ENCODE peak calls at places on chromosomes 13 and 19, in six cellular contexts. Q, B, K, I, V and A are unnamed samples. For H3K27me3, the result is how much of the 10 kb centered on the place peaks cover.

GRCh38 chr13:101283782-101284181 is 132.5 kb downstream of the NALCN start:
- DNase-seq in Q (no peak), K (no peak), B (no peak), V (no peak), I (no peak), A (no peak)

GRCh38 chr19:31821346-31821745 is 472.1 kb upstream of the TSHZ3 start:
- DNase-seq in K (no peak), I (no peak), B (no peak), Q (no peak), V (no peak), A (no peak)

GRCh38 chr19:45585158-45585577 is 566 bp upstream of the OPA3 start:
- DNase-seq in K (no peak), I (no peak), Q (no peak), B (no peak), V (no peak), A (no peak)

GRCh38 chr13:29513002-29513980 is 82.2 kb downstream of the SLC7A1 start:
- DNase-seq in V (no peak), I (no peak), B (no peak), K (no peak), Q (no peak), A (no peak)

GRCh38 chr13:39918837-39919236 is 263.4 kb downstream of the COG6 start:
- DNase-seq in V (no peak), B (no peak), Q (no peak), K (no peak), I (no peak), A (no peak)

GRCh38 chr19:5436101-5436947 is 18.9 kb upstream of the ZNRF4 start:
- DNase-seq in V (no peak), B (no peak), Q (no peak), I (no peak), K (no peak), A (peak)

GRCh38 chr19:3224346-3225325 is at the start of gene CELF5:
- DNase-seq in I (peak), B (no peak), K (peak), V (peak), Q (no peak), A (no peak)

GRCh38 chr13:94305934-94306333 is 173.5 kb downstream of the DCT start:
- DNase-seq in V (no peak), B (no peak), K (no peak), Q (no peak), I (no peak), A (no peak)

GRCh38 chr19:58154679-58155648 is 4.4 kb upstream of the ZNF329 start:
- DNase-seq in V (peak), I (peak), Q (peak), B (peak), K (peak), A (peak)

DNA sequence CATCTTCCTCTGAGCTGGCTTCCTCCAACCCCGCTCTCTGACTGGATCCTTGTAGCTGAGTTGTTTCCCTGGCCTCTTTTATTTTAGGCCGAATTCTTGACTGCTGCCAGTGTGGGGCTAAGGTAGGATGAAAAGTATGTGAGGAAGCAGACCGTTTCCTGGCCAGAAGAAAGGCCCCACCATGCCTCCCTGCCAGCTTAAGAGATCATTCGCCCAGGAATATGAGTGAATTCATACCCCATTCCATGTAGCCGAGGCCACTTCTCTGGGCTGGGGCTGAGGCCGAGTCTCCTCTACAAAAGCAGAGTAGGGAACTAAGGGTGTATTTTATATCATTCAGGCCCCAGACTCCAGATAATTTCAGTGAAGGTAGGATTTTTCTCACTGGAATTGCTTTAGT is 32.3 kb downstream of the NFIX start:
- DNase-seq in Q (no peak), K (no peak), V (no peak), I (no peak), B (no peak), A (no peak)
- H3K27me3 ChIP-seq in Q (under half), K (under half), V (under half), I (under half), B (under half), A (under half)

DNA sequence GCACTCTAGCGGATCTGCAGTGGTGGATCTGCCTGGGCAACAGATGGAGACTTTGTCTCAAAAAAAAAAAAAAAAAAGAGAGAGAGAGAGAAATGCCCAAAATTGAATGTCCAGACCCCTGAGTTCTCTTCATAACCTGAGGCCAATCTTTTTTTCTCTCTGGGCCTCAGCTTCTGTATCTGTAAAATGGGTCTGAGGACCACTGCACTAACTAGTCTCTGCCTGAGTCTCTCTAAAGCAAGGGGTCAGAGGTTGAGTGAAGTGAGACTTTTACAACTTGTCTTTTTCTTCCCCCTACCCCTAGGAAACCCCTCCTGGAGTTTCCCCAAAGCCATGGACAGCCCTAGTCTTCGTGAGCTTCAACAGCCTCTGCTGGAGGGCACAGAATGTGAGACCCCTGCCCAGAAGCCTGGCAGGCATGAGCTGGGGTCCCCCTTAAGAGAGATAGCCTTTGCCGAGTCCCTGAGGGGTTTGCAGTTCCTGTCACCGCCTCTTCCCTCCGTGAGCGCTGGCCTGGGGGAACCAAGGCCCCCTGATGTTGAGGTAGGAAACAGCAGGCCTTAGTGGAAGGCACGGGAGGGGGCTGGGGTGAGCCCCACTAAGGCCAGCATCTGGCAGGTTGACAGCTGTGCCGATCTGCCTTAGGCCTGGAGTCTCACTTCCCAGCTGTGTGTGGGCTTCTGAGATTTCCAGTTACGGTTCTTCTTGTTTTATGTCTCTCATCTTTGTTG is 1.8 kb downstream of the TMEM91 start:
- DNase-seq in B (no peak), K (no peak), V (peak), Q (no peak), I (no peak), A (no peak)
- H3K27ac ChIP-seq in B (no peak), K (no peak), V (no peak), Q (no peak), I (no peak), A (no peak)

DNA sequence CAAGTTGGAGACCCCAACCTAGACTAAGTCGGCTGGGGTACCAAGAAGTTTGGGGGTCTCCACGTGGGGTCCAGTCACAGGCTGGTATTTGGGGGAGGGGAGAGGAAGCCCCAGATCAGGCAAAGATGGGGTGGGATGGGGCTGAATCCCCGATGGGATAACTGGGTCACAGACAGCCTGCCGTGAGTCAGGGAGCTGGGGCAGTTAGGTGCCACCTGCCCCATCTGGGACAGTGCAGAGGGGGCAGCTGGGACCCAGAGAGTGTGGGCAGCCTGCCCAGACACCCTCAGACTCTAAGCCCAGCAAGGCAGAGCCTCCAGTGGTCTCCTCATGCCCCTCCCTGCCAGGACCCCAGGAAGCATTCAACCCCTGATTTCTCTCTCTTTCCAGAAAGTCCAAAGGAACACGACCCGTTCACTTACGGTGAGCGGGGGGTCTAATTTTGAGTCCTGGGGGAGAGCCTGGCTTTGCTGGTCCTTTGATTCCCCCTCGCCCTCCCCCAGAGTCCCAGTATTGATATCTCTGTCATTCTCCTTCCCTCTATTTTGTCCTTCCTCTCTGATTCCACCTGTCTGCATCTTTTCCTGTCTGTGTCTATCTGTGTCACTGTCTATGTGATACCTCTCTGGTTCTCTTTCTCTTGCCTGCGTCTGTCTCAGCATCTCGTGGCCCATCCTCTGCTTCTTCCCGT is 1.7 kb downstream of the FXYD1 start:
- DNase-seq in I (no peak), K (no peak), V (no peak), B (no peak), Q (no peak), A (no peak)
- H3K27me3 ChIP-seq in I (under half), K (under half), V (under half), B (under half), Q (under half), A (under half)

GRCh38 chr13:47672245-47672975 is 328.7 kb downstream of the SUCLA2 start:
- DNase-seq in B (no peak), K (no peak), Q (no peak), V (no peak), I (no peak), A (no peak)
- H3K27ac ChIP-seq in B (no peak), K (no peak), Q (no peak), V (no peak), I (no peak), A (no peak)

GRCh38 chr19:40559394-40559793 is 17.3 kb upstream of the SHKBP1 start:
- DNase-seq in K (no peak), I (no peak), V (no peak), B (no peak), Q (no peak), A (no peak)

GRCh38 chr19:40555978-40556689 is 20.5 kb upstream of the SHKBP1 start:
- DNase-seq in B (no peak), I (no peak), Q (no peak), V (no peak), K (no peak), A (no peak)

GRCh38 chr19:40560092-40560507 is 16.6 kb upstream of the SHKBP1 start:
- DNase-seq in K (no peak), V (no peak), Q (no peak), B (no peak), I (no peak), A (no peak)

GRCh38 chr19:40553885-40554857 is 22.5 kb upstream of the SHKBP1 start:
- DNase-seq in B (no peak), Q (no peak), K (no peak), V (no peak), I (no peak), A (no peak)

GRCh38 chr19:40556953-40557530 is 19.6 kb upstream of the SHKBP1 start:
- DNase-seq in I (no peak), K (no peak), B (no peak), V (no peak), Q (no peak), A (no peak)
- H3K27me3 ChIP-seq in I (under half), K (half or more), B (under half), V (under half), Q (under half), A (under half)

GRCh38 chr13:113102727-113103126 is 2.9 kb upstream of the F7 start:
- DNase-seq in Q (no peak), I (no peak), K (no peak), B (no peak), V (no peak), A (no peak)

GRCh38 chr13:113103646-113104045 is 1.9 kb upstream of the F7 start:
- DNase-seq in B (no peak), V (no peak), I (no peak), Q (no peak), K (no peak), A (no peak)

GRCh38 chr13:113106666-113107065 is 1.1 kb downstream of the F7 start:
- DNase-seq in B (no peak), I (no peak), Q (no peak), K (no peak), V (no peak), A (no peak)

GRCh38 chr13:113106053-113106452 is 462 bp downstream of the F7 start:
- DNase-seq in I (no peak), B (no peak), Q (no peak), V (no peak), K (no peak), A (no peak)

DNA sequence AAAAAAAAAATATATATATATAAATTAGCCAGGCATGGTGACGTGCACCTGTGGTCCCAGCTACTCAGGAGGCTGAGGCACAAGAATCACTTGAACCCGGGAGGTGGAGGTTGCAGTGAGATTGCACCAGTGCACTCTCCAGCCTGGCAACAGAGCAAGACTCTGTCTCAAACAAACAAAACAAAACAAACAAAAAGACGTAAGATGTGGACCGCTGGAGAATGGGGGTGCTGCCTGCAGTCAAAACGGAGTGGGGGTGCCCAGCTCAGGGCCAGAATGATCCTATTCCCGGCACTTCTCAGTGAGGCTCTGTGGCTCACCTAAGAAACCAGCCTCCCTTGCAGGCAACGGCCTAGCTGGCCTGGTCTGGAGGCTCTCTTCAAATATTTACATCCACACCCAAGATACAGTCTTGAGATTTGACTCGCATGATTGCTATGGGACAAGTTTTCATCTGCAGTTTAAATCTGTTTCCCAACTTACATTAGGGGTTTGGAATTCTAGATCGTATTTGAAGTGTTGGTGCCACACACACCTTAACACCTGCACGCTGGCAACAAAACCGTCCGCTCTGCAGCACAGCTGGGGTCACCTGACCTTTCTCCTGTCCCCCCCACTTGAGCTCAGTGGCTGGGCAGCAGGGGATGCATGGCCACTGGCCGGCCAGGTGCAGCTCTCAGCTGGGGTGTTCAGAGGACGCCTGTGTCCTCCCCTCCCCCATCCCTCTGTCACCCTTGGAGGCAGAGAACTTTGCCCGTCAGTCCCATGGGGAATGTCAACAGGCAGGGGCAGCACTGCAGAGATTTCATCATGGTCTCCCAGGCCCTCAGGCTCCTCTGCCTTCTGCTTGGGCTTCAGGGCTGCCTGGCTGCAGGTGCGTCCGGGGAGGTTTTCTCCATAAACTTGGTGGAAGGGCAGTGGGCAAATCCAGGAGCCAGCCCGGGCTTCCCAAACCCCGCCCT is at the start of gene F7:
- DNase-seq in Q (no peak), B (no peak), V (no peak), K (no peak), I (no peak), A (no peak)
- H3K27ac ChIP-seq in Q (no peak), B (no peak), V (no peak), K (no peak), I (no peak), A (no peak)

DNA sequence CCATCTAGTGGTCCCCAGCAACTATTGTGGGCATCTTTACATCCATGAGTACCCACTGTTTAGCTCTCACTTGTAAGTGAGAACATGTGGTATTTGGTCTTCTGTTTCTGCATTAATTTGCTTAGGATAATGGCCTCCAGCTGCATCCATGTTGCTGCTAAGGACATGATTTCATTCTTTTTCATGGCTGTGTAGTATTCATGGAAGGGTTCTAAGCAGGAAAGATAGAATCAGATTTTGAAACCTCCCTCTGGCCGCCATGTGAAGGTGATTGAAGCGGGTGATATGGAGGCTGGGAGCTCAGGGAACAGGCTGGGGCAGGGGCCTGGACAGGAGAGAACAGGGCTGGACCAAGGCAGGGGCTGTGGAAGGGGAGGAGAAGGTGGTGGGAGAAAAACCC is 20.1 kb downstream of the LTBP4 start:
- DNase-seq in I (no peak), K (no peak), Q (no peak), V (no peak), B (no peak), A (no peak)
- H3K27me3 ChIP-seq in I (under half), K (under half), Q (under half), V (under half), B (under half), A (under half)

DNA sequence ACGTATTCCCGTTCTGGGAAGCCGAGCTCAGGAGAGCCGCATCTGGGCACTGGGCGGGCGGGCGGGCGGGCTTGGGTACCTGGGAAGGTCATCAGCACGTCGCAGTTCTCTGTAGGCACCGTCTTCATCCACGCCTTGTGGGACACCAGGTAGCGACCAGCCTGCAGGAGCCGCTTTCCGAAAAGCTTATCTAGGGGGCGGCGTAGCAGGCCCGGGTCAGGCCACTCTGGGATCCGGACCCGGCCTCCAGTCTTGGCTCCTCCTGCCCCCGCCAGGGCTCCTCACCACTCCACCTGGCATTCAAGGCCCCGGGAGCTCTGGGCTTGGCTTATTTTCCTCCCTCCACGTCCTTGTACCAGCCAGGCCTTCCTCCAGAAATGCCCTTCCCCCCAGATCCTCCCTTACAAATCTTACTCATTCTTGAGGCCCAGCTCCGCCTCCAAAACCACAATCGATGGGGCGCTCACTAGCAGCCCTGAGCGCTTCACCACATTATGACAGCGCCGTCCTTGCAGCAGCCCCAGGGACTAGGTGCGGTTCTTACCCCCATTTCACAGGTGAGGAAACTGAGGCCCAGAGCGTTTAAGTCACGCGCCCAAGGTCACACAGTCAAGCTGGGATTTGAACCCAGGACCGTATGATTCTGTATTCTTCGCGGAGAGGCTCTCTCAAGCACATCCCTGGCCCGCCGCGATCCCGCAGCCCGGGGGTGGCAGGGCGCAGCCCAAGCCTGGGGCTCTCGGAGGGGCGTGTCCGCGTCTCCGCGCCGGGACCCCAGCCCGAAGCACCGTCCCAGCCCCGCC is 843 bp downstream of the ANO8 start:
- DNase-seq in V (peak), Q (no peak), I (no peak), K (peak), B (no peak), A (peak)
- H3K27ac ChIP-seq in V (peak), Q (peak), I (peak), K (no peak), B (peak), A (no peak)